ENCODE peak calls at places on chromosomes 12 and 14, in ten cellular contexts. One of them, this sample, is unnamed.
A peak's percentile ranks its signal among the peaks of the same experiment; 100 is the strongest.

GRCh38 chr14:95256011-95256775 is 63.5 kb downstream of the CLMN start:
- DNase-seq in CD4-positive, CD25-positive, alpha-beta regulatory T cell: no peak
- DNase-seq in Panc1: no peak
- DNase-seq in cardiac muscle cell: no peak
- DNase-seq in HCT116: no peak
- DNase-seq in CD8-positive, alpha-beta memory T cell: no peak
- DNase-seq in CD8-positive, alpha-beta T cell: no peak
- DNase-seq in MM.1S: no peak
- DNase-seq in ascending aorta: no peak
- DNase-seq in psoas muscle: no peak
- DNase-seq in this sample: no peak

GRCh38 chr12:82527165-82527780 is 159.4 kb upstream of the TMTC2 start:
- DNase-seq in psoas muscle: no peak
- DNase-seq in CD4-positive, CD25-positive, alpha-beta regulatory T cell: peak; percentile 53
- DNase-seq in cardiac muscle cell: peak; percentile 83
- DNase-seq in HCT116: peak; percentile 47
- DNase-seq in CD8-positive, alpha-beta T cell: no peak
- DNase-seq in MM.1S: peak; percentile 66
- DNase-seq in Panc1: peak; percentile 30
- DNase-seq in ascending aorta: no peak
- DNase-seq in CD8-positive, alpha-beta memory T cell: no peak
- DNase-seq in this sample: peak; percentile 55

GRCh38 chr14:31920003-31920402 is 157.1 kb upstream of the ARHGAP5 start:
- DNase-seq in CD4-positive, CD25-positive, alpha-beta regulatory T cell: no peak
- DNase-seq in cardiac muscle cell: no peak
- DNase-seq in CD8-positive, alpha-beta T cell: no peak
- DNase-seq in MM.1S: no peak
- DNase-seq in ascending aorta: no peak
- DNase-seq in Panc1: no peak
- DNase-seq in CD8-positive, alpha-beta memory T cell: no peak
- DNase-seq in psoas muscle: no peak
- DNase-seq in HCT116: no peak
- DNase-seq in this sample: no peak

GRCh38 chr12:75820848-75821578 is 210.6 kb downstream of the PHLDA1 start:
- DNase-seq in psoas muscle: peak; percentile 56
- DNase-seq in HCT116: no peak
- DNase-seq in CD8-positive, alpha-beta memory T cell: no peak
- DNase-seq in CD8-positive, alpha-beta T cell: no peak
- DNase-seq in ascending aorta: peak; percentile 83
- DNase-seq in MM.1S: no peak
- DNase-seq in Panc1: no peak
- DNase-seq in CD4-positive, CD25-positive, alpha-beta regulatory T cell: no peak
- DNase-seq in cardiac muscle cell: peak; percentile 61
- DNase-seq in this sample: no peak

GRCh38 chr12:13000935-13001724 is 1.1 kb upstream of the HEBP1 start:
- DNase-seq in psoas muscle: peak; percentile 58
- DNase-seq in MM.1S: peak; percentile 63
- DNase-seq in cardiac muscle cell: peak; percentile 72
- DNase-seq in ascending aorta: peak; percentile 76
- DNase-seq in CD8-positive, alpha-beta T cell: peak; percentile 59
- DNase-seq in HCT116: peak; percentile 18
- DNase-seq in Panc1: no peak
- DNase-seq in CD4-positive, CD25-positive, alpha-beta regulatory T cell: peak; percentile 57
- DNase-seq in CD8-positive, alpha-beta memory T cell: peak; percentile 26
- DNase-seq in this sample: peak; percentile 51

GRCh38 chr12:55659486-55660385 is 23.0 kb downstream of the OR10P1 start:
- DNase-seq in CD4-positive, CD25-positive, alpha-beta regulatory T cell: no peak
- DNase-seq in ascending aorta: no peak
- DNase-seq in Panc1: no peak
- DNase-seq in psoas muscle: no peak
- DNase-seq in MM.1S: no peak
- DNase-seq in CD8-positive, alpha-beta memory T cell: no peak
- DNase-seq in cardiac muscle cell: peak; percentile 72
- DNase-seq in CD8-positive, alpha-beta T cell: no peak
- DNase-seq in HCT116: no peak
- DNase-seq in this sample: peak; percentile 38

GRCh38 chr14:73238262-73238852 is 1.1 kb downstream of the PAPLN start:
- DNase-seq in MM.1S: no peak
- DNase-seq in CD8-positive, alpha-beta T cell: no peak
- DNase-seq in CD8-positive, alpha-beta memory T cell: no peak
- DNase-seq in cardiac muscle cell: peak; percentile 89
- DNase-seq in psoas muscle: no peak
- DNase-seq in ascending aorta: no peak
- DNase-seq in HCT116: peak; percentile 6
- DNase-seq in Panc1: no peak
- DNase-seq in CD4-positive, CD25-positive, alpha-beta regulatory T cell: no peak
- DNase-seq in this sample: no peak

GRCh38 chr12:127162902-127163301 is 1104.1 kb upstream of the TMEM132C start:
- DNase-seq in MM.1S: peak; percentile 52
- DNase-seq in CD8-positive, alpha-beta T cell: peak; percentile 60
- DNase-seq in CD4-positive, CD25-positive, alpha-beta regulatory T cell: peak; percentile 52
- DNase-seq in Panc1: no peak
- DNase-seq in ascending aorta: no peak
- DNase-seq in HCT116: no peak
- DNase-seq in CD8-positive, alpha-beta memory T cell: no peak
- DNase-seq in psoas muscle: no peak
- DNase-seq in cardiac muscle cell: peak; percentile 14
- DNase-seq in this sample: no peak

GRCh38 chr12:70535896-70536374 is 101.3 kb downstream of the PTPRB start:
- DNase-seq in Panc1: no peak
- DNase-seq in CD8-positive, alpha-beta memory T cell: no peak
- DNase-seq in MM.1S: peak; percentile 60
- DNase-seq in ascending aorta: no peak
- DNase-seq in cardiac muscle cell: peak; percentile 39
- DNase-seq in CD4-positive, CD25-positive, alpha-beta regulatory T cell: no peak
- DNase-seq in psoas muscle: no peak
- DNase-seq in CD8-positive, alpha-beta T cell: no peak
- DNase-seq in HCT116: no peak
- DNase-seq in this sample: no peak

GRCh38 chr14:82667501-82667900 is 1133.8 kb upstream of the SEL1L start:
- DNase-seq in psoas muscle: no peak
- DNase-seq in CD4-positive, CD25-positive, alpha-beta regulatory T cell: no peak
- DNase-seq in HCT116: no peak
- DNase-seq in cardiac muscle cell: no peak
- DNase-seq in MM.1S: no peak
- DNase-seq in Panc1: no peak
- DNase-seq in ascending aorta: no peak
- DNase-seq in CD8-positive, alpha-beta memory T cell: no peak
- DNase-seq in CD8-positive, alpha-beta T cell: no peak
- DNase-seq in this sample: no peak

GRCh38 chr12:105659355-105660075 is 329.0 kb downstream of the C12orf75 start:
- DNase-seq in MM.1S: no peak
- DNase-seq in ascending aorta: no peak
- DNase-seq in CD8-positive, alpha-beta memory T cell: no peak
- DNase-seq in Panc1: no peak
- DNase-seq in CD4-positive, CD25-positive, alpha-beta regulatory T cell: no peak
- DNase-seq in psoas muscle: no peak
- DNase-seq in cardiac muscle cell: no peak
- DNase-seq in HCT116: no peak
- DNase-seq in CD8-positive, alpha-beta T cell: no peak
- DNase-seq in this sample: no peak

DNA sequence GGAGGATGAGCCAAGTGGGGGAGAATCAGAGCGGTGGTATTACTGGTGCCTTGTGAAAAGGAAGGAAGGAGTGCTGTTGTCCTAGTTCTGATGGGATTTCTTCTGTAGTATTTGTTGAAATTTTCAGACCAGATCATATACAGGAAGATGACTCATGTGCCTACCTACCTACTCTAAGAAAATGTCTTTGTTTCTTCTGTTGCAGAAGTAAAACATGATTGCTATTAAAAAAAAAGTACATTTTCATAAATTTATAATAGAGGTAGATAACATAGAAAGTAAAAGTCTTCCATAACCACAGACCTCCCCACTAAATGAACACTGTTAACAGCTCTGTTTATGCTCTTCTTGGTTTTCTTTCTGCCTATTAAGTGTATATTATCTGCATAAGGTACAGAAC is 26.9 kb downstream of the SAMD4A start:
- DNase-seq in CD8-positive, alpha-beta T cell: no peak
- DNase-seq in Panc1: no peak
- DNase-seq in CD4-positive, CD25-positive, alpha-beta regulatory T cell: peak; percentile 11
- DNase-seq in MM.1S: no peak
- DNase-seq in psoas muscle: no peak
- DNase-seq in CD8-positive, alpha-beta memory T cell: no peak
- DNase-seq in HCT116: no peak
- DNase-seq in cardiac muscle cell: peak; percentile 29
- DNase-seq in ascending aorta: no peak
- DNase-seq in this sample: no peak
- H3K4me1 ChIP-seq in CD8-positive, alpha-beta T cell: no peaks in the 10 kb centered on the region
- H3K4me1 ChIP-seq in Panc1: no peaks in the 10 kb centered on the region
- H3K4me1 ChIP-seq in CD4-positive, CD25-positive, alpha-beta regulatory T cell: no peaks in the 10 kb centered on the region
- H3K4me1 ChIP-seq in MM.1S: no peaks in the 10 kb centered on the region
- H3K4me1 ChIP-seq in psoas muscle: peaks cover 62% of the 10 kb centered on the region
- H3K4me1 ChIP-seq in CD8-positive, alpha-beta memory T cell: no peaks in the 10 kb centered on the region
- H3K4me1 ChIP-seq in HCT116: no peaks in the 10 kb centered on the region
- H3K4me1 ChIP-seq in cardiac muscle cell: no peaks in the 10 kb centered on the region
- H3K4me1 ChIP-seq in ascending aorta: peaks cover 5% of the 10 kb centered on the region
- H3K4me1 ChIP-seq in this sample: no peaks in the 10 kb centered on the region

DNA sequence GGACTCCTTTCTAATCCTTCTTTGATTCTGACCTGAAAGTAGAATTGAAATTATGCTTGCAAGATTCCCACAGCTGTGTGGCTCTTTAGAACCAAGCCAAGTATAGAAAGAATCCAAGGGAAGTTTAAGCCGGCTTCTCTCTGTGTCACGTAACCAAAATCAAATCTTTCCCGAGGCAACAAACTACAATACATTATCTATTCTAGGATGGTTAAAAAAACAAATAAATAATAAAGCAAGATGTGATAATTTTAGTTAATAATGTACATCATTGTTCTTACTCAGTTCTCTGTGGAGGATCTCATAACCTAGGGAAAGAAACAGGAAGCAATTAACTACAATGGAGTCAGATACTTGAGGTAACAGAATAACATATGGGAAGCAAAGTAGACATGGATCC is 78.1 kb upstream of the ST8SIA1 start:
- DNase-seq in Panc1: no peak
- DNase-seq in HCT116: no peak
- DNase-seq in MM.1S: no peak
- DNase-seq in CD8-positive, alpha-beta T cell: no peak
- DNase-seq in CD4-positive, CD25-positive, alpha-beta regulatory T cell: no peak
- DNase-seq in cardiac muscle cell: no peak
- DNase-seq in psoas muscle: no peak
- DNase-seq in ascending aorta: no peak
- DNase-seq in CD8-positive, alpha-beta memory T cell: no peak
- DNase-seq in this sample: no peak
- H3K4me1 ChIP-seq in Panc1: no peaks in the 10 kb centered on the region
- H3K4me1 ChIP-seq in HCT116: no peaks in the 10 kb centered on the region
- H3K4me1 ChIP-seq in MM.1S: no peaks in the 10 kb centered on the region
- H3K4me1 ChIP-seq in CD8-positive, alpha-beta T cell: peaks cover 7% of the 10 kb centered on the region
- H3K4me1 ChIP-seq in CD4-positive, CD25-positive, alpha-beta regulatory T cell: peaks cover 13% of the 10 kb centered on the region
- H3K4me1 ChIP-seq in cardiac muscle cell: peaks cover 4% of the 10 kb centered on the region
- H3K4me1 ChIP-seq in psoas muscle: peaks cover 6% of the 10 kb centered on the region
- H3K4me1 ChIP-seq in ascending aorta: no peaks in the 10 kb centered on the region
- H3K4me1 ChIP-seq in CD8-positive, alpha-beta memory T cell: peaks cover 8% of the 10 kb centered on the region
- H3K4me1 ChIP-seq in this sample: no peaks in the 10 kb centered on the region

DNA sequence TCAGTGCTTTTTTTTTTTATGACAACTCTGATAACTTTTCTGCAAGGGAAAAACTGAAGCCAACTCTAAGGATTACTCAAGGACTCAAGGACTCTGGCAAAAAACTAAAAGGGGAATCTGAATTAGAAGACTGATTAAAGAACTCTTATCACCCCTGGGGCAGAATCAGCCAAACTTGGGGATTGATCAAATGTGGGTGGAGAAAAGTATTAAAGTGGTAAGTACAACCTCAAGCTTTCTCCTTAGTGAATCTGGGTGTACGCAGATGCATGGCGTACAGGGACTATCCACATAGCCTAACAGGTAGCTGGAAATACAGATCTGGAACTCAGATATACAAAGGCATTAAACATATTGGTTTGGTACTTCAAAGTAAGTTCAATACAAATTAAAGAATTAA is 7.3 kb downstream of the LIMA1 start:
- DNase-seq in cardiac muscle cell: no peak
- DNase-seq in CD8-positive, alpha-beta T cell: no peak
- DNase-seq in HCT116: no peak
- DNase-seq in CD8-positive, alpha-beta memory T cell: no peak
- DNase-seq in MM.1S: no peak
- DNase-seq in ascending aorta: no peak
- DNase-seq in CD4-positive, CD25-positive, alpha-beta regulatory T cell: no peak
- DNase-seq in Panc1: no peak
- DNase-seq in psoas muscle: no peak
- DNase-seq in this sample: no peak
- H3K4me1 ChIP-seq in cardiac muscle cell: no peaks in the 10 kb centered on the region
- H3K4me1 ChIP-seq in CD8-positive, alpha-beta T cell: no peaks in the 10 kb centered on the region
- H3K4me1 ChIP-seq in HCT116: peaks cover 20% of the 10 kb centered on the region
- H3K4me1 ChIP-seq in CD8-positive, alpha-beta memory T cell: no peaks in the 10 kb centered on the region
- H3K4me1 ChIP-seq in MM.1S: no peaks in the 10 kb centered on the region
- H3K4me1 ChIP-seq in ascending aorta: no peaks in the 10 kb centered on the region
- H3K4me1 ChIP-seq in CD4-positive, CD25-positive, alpha-beta regulatory T cell: no peaks in the 10 kb centered on the region
- H3K4me1 ChIP-seq in Panc1: peaks cover 62% of the 10 kb centered on the region
- H3K4me1 ChIP-seq in psoas muscle: peaks cover 10% of the 10 kb centered on the region
- H3K4me1 ChIP-seq in this sample: no peaks in the 10 kb centered on the region

GRCh38 chr12:131897276-131897675 is 2.9 kb downstream of the ULK1 start:
- DNase-seq in Panc1: no peak
- DNase-seq in psoas muscle: no peak
- DNase-seq in ascending aorta: no peak
- DNase-seq in MM.1S: no peak
- DNase-seq in CD4-positive, CD25-positive, alpha-beta regulatory T cell: no peak
- DNase-seq in CD8-positive, alpha-beta T cell: no peak
- DNase-seq in HCT116: no peak
- DNase-seq in CD8-positive, alpha-beta memory T cell: no peak
- DNase-seq in cardiac muscle cell: no peak
- DNase-seq in this sample: peak; percentile 11
- H3K4me1 ChIP-seq in Panc1: peaks cover 4% of the 10 kb centered on the region
- H3K4me1 ChIP-seq in psoas muscle: peaks cover 54% of the 10 kb centered on the region
- H3K4me1 ChIP-seq in ascending aorta: peaks cover 5% of the 10 kb centered on the region
- H3K4me1 ChIP-seq in MM.1S: no peaks in the 10 kb centered on the region
- H3K4me1 ChIP-seq in CD4-positive, CD25-positive, alpha-beta regulatory T cell: peaks cover 18% of the 10 kb centered on the region
- H3K4me1 ChIP-seq in CD8-positive, alpha-beta T cell: peaks cover 16% of the 10 kb centered on the region
- H3K4me1 ChIP-seq in HCT116: peaks cover 21% of the 10 kb centered on the region
- H3K4me1 ChIP-seq in CD8-positive, alpha-beta memory T cell: peaks cover 16% of the 10 kb centered on the region
- H3K4me1 ChIP-seq in cardiac muscle cell: peaks cover 12% of the 10 kb centered on the region
- H3K4me1 ChIP-seq in this sample: no peaks in the 10 kb centered on the region

GRCh38 chr14:22230517-22230916 is 358.5 kb downstream of the DAD1 start:
- DNase-seq in cardiac muscle cell: no peak
- DNase-seq in Panc1: no peak
- DNase-seq in psoas muscle: no peak
- DNase-seq in CD8-positive, alpha-beta memory T cell: no peak
- DNase-seq in CD8-positive, alpha-beta T cell: no peak
- DNase-seq in ascending aorta: no peak
- DNase-seq in CD4-positive, CD25-positive, alpha-beta regulatory T cell: no peak
- DNase-seq in HCT116: no peak
- DNase-seq in MM.1S: no peak
- DNase-seq in this sample: no peak
- H3K4me1 ChIP-seq in cardiac muscle cell: no peaks in the 10 kb centered on the region
- H3K4me1 ChIP-seq in Panc1: no peaks in the 10 kb centered on the region
- H3K4me1 ChIP-seq in psoas muscle: no peaks in the 10 kb centered on the region
- H3K4me1 ChIP-seq in CD8-positive, alpha-beta memory T cell: no peaks in the 10 kb centered on the region
- H3K4me1 ChIP-seq in CD8-positive, alpha-beta T cell: no peaks in the 10 kb centered on the region
- H3K4me1 ChIP-seq in ascending aorta: no peaks in the 10 kb centered on the region
- H3K4me1 ChIP-seq in CD4-positive, CD25-positive, alpha-beta regulatory T cell: no peaks in the 10 kb centered on the region
- H3K4me1 ChIP-seq in HCT116: no peaks in the 10 kb centered on the region
- H3K4me1 ChIP-seq in MM.1S: no peaks in the 10 kb centered on the region
- H3K4me1 ChIP-seq in this sample: no peaks in the 10 kb centered on the region

This sample was measured in BE2C.